ENCODE peak calls at places on chromosomes 13 and 19, in four cellular contexts. F is cardiac fibroblast, I is AG04449, C is hypothalamus. A is an unnamed sample.

GRCh38 chr13:59435024-59435423 is 728.7 kb downstream of the DIAPH3 start:
- DNase-seq in F (no peak), I (no peak), C (no peak), A (no peak)

GRCh38 chr13:28805193-28805819 is 14.8 kb upstream of the MTUS2 start:
- DNase-seq in F (peak; percentile 12), I (no peak), C (no peak), A (peak; percentile 55)

GRCh38 chr13:50645092-50645491 is 198.4 kb downstream of the DLEU7 start:
- DNase-seq in F (no peak), I (peak; percentile 70), C (no peak), A (no peak)

GRCh38 chr13:61900033-61900432 is 484.4 kb upstream of the PCDH20 start:
- DNase-seq in F (no peak), I (no peak), C (no peak), A (peak; percentile 32)

GRCh38 chr19:54262066-54262465 is 5.0 kb upstream of the LILRB5 start:
- DNase-seq in F (no peak), I (no peak), C (no peak), A (no peak)

GRCh38 chr19:41744850-41745249 is 10.5 kb upstream of the CEACAM6 start:
- DNase-seq in F (no peak), I (no peak), C (no peak), A (no peak)

GRCh38 chr13:46516624-46517318 is 36.2 kb upstream of the LRCH1 start:
- DNase-seq in F (peak; percentile 70), I (no peak), C (no peak), A (peak; percentile 29)

GRCh38 chr13:28579334-28579733 is 79.6 kb upstream of the POMP start:
- DNase-seq in F (no peak), I (no peak), C (no peak), A (peak; percentile 33)

A was measured in iPS-NIHi11.